ENCODE peak calls at places on chromosomes 6 and 20, in seven cellular contexts. One of them, this sample, is unnamed.

GRCh38 chr6:408599-409102 is 17.1 kb downstream of the IRF4 start:
- DNase-seq in GM10248: no peak
- DNase-seq in H54: peak
- DNase-seq in tibial artery: peak
- DNase-seq in activated T-helper 2 cell treated with anti-CD3 and anti-CD28 coated beads, Interferon-gamma antibody, Interleukin-2, Interleukin-4, amounts not matched to agents 10 μg/mL and 5 μg/mL and 100 μg/mL, durations not matched to agents 14 hours and 24 hours and 36 hours: no peak
- DNase-seq in NCI-H748 treated with DMSO at 0.1 percent for 48 hours: no peak
- DNase-seq in HEK293T: peak
- DNase-seq in this sample: peak

GRCh38 chr20:64185276-64185900 is 21.1 kb downstream of the MYT1 start:
- DNase-seq in HEK293T: no peak
- DNase-seq in activated T-helper 2 cell treated with anti-CD3 and anti-CD28 coated beads, Interferon-gamma antibody, Interleukin-2, Interleukin-4, amounts not matched to agents 10 μg/mL and 5 μg/mL and 100 μg/mL, durations not matched to agents 14 hours and 24 hours and 36 hours: no peak
- DNase-seq in tibial artery: no peak
- DNase-seq in NCI-H748 treated with DMSO at 0.1 percent for 48 hours: no peak
- DNase-seq in H54: no peak
- DNase-seq in GM10248: no peak
- DNase-seq in this sample: no peak

GRCh38 chr6:25248100-25248499 is 31.1 kb upstream of the CARMIL1 start:
- DNase-seq in GM10248: no peak
- DNase-seq in NCI-H748 treated with DMSO at 0.1 percent for 48 hours: no peak
- DNase-seq in tibial artery: no peak
- DNase-seq in activated T-helper 2 cell treated with anti-CD3 and anti-CD28 coated beads, Interferon-gamma antibody, Interleukin-2, Interleukin-4, amounts not matched to agents 10 μg/mL and 5 μg/mL and 100 μg/mL, durations not matched to agents 14 hours and 24 hours and 36 hours: no peak
- DNase-seq in H54: peak
- DNase-seq in HEK293T: no peak
- DNase-seq in this sample: peak

GRCh38 chr6:131222773-131223172 is 87.5 kb downstream of the AKAP7 start:
- DNase-seq in activated T-helper 2 cell treated with anti-CD3 and anti-CD28 coated beads, Interferon-gamma antibody, Interleukin-2, Interleukin-4, amounts not matched to agents 10 μg/mL and 5 μg/mL and 100 μg/mL, durations not matched to agents 14 hours and 24 hours and 36 hours: no peak
- DNase-seq in GM10248: no peak
- DNase-seq in NCI-H748 treated with DMSO at 0.1 percent for 48 hours: no peak
- DNase-seq in H54: no peak
- DNase-seq in tibial artery: no peak
- DNase-seq in HEK293T: no peak
- DNase-seq in this sample: no peak

GRCh38 chr6:56775498-56776166 is 132.9 kb upstream of the DST start:
- DNase-seq in HEK293T: no peak
- DNase-seq in activated T-helper 2 cell treated with anti-CD3 and anti-CD28 coated beads, Interferon-gamma antibody, Interleukin-2, Interleukin-4, amounts not matched to agents 10 μg/mL and 5 μg/mL and 100 μg/mL, durations not matched to agents 14 hours and 24 hours and 36 hours: no peak
- DNase-seq in H54: no peak
- DNase-seq in GM10248: no peak
- DNase-seq in NCI-H748 treated with DMSO at 0.1 percent for 48 hours: no peak
- DNase-seq in tibial artery: no peak
- DNase-seq in this sample: no peak

GRCh38 chr20:54535045-54535444 is 59.7 kb downstream of the DOK5 start:
- DNase-seq in activated T-helper 2 cell treated with anti-CD3 and anti-CD28 coated beads, Interferon-gamma antibody, Interleukin-2, Interleukin-4, amounts not matched to agents 10 μg/mL and 5 μg/mL and 100 μg/mL, durations not matched to agents 14 hours and 24 hours and 36 hours: no peak
- DNase-seq in tibial artery: no peak
- DNase-seq in GM10248: no peak
- DNase-seq in NCI-H748 treated with DMSO at 0.1 percent for 48 hours: no peak
- DNase-seq in HEK293T: no peak
- DNase-seq in H54: no peak
- DNase-seq in this sample: peak

GRCh38 chr20:47133809-47134456 is 222.6 kb downstream of the ZMYND8 start:
- DNase-seq in activated T-helper 2 cell treated with anti-CD3 and anti-CD28 coated beads, Interferon-gamma antibody, Interleukin-2, Interleukin-4, amounts not matched to agents 10 μg/mL and 5 μg/mL and 100 μg/mL, durations not matched to agents 14 hours and 24 hours and 36 hours: no peak
- DNase-seq in NCI-H748 treated with DMSO at 0.1 percent for 48 hours: no peak
- DNase-seq in HEK293T: no peak
- DNase-seq in H54: peak
- DNase-seq in GM10248: no peak
- DNase-seq in tibial artery: no peak
- DNase-seq in this sample: peak

GRCh38 chr20:16661738-16662137 is 68.1 kb upstream of the SNRPB2 start:
- DNase-seq in NCI-H748 treated with DMSO at 0.1 percent for 48 hours: no peak
- DNase-seq in GM10248: no peak
- DNase-seq in HEK293T: no peak
- DNase-seq in tibial artery: no peak
- DNase-seq in activated T-helper 2 cell treated with anti-CD3 and anti-CD28 coated beads, Interferon-gamma antibody, Interleukin-2, Interleukin-4, amounts not matched to agents 10 μg/mL and 5 μg/mL and 100 μg/mL, durations not matched to agents 14 hours and 24 hours and 36 hours: no peak
- DNase-seq in H54: no peak
- DNase-seq in this sample: peak